ENCODE peak calls at places on chromosomes 7 and 10, in five cellular contexts. H is NCI-H1694 treated with DMSO at 0.1 percent for 48 hours, F is left colon, O is AG09309, Z is WTC11. L is an unnamed sample.

GRCh38 chr7:17041324-17041723 is 159.5 kb upstream of the AGR3 start:
- DNase-seq in H (no peak), F (no peak), O (peak), Z (no peak), L (no peak)

GRCh38 chr7:34069676-34070075 is 164.3 kb downstream of the BMPER start:
- DNase-seq in H (no peak), F (no peak), O (no peak), Z (no peak), L (no peak)

GRCh38 chr7:81410471-81411117 is 359.3 kb downstream of the HGF start:
- DNase-seq in H (no peak), F (no peak), O (no peak), Z (no peak), L (no peak)

GRCh38 chr7:82859106-82859850 is 303.4 kb downstream of the PCLO start:
- DNase-seq in H (no peak), F (no peak), O (no peak), Z (no peak), L (no peak)

GRCh38 chr10:49163741-49164140 is 24.4 kb downstream of the TMEM273 start:
- DNase-seq in H (no peak), F (no peak), O (no peak), Z (no peak), L (no peak)

GRCh38 chr10:89022734-89023133 is 32.1 kb downstream of the FAS start:
- DNase-seq in H (no peak), F (no peak), O (no peak), Z (no peak), L (no peak)

GRCh38 chr10:69768386-69768785 is 33.3 kb upstream of the COL13A1 start:
- DNase-seq in H (no peak), F (no peak), O (no peak), Z (no peak), L (no peak)

GRCh38 chr10:76543655-76544054 is 1094.0 kb downstream of the KCNMA1 start:
- DNase-seq in H (no peak), F (no peak), O (peak), Z (no peak), L (no peak)

GRCh38 chr10:18104223-18104872 is 35.9 kb upstream of the CACNB2 start:
- DNase-seq in H (peak), F (peak), O (no peak), Z (peak), L (peak)

GRCh38 chr7:132541656-132542055 is 34.6 kb downstream of the PLXNA4 start:
- DNase-seq in H (no peak), F (no peak), O (no peak), Z (no peak), L (no peak)

GRCh38 chr10:128576916-128577670 is 450.9 kb upstream of the MKI67 start:
- DNase-seq in H (no peak), F (no peak), O (no peak), Z (no peak), L (no peak)

GRCh38 chr7:108127461-108127860 is 2.7 kb downstream of the LAMB4 start:
- DNase-seq in H (no peak), F (no peak), O (no peak), Z (no peak), L (no peak)

GRCh38 chr10:1292611-1293021 is 236.4 kb downstream of the WDR37 start:
- DNase-seq in H (no peak), F (no peak), O (no peak), Z (no peak), L (no peak)

GRCh38 chr10:75062191-75062849 is 49.1 kb upstream of the SAMD8 start:
- DNase-seq in H (no peak), F (no peak), O (peak), Z (no peak), L (no peak)

GRCh38 chr7:28078036-28078901 is 102.3 kb downstream of the JAZF1 start:
- DNase-seq in H (peak), F (peak), O (no peak), Z (peak), L (peak)

GRCh38 chr7:80478683-80479082 is 33.2 kb downstream of the GNAT3 start:
- DNase-seq in H (no peak), F (no peak), O (peak), Z (no peak), L (no peak)

GRCh38 chr10:124523301-124523871 is 61.8 kb downstream of the LHPP start:
- DNase-seq in H (no peak), F (peak), O (no peak), Z (no peak), L (no peak)

GRCh38 chr7:38311329-38311937 is 38.0 kb upstream of the TARP start:
- DNase-seq in H (no peak), F (peak), O (no peak), Z (peak), L (no peak)

GRCh38 chr10:113108180-113108835 is 158.3 kb downstream of the TCF7L2 start:
- DNase-seq in H (peak), F (no peak), O (no peak), Z (peak), L (peak)

GRCh38 chr10:77405771-77406241 is 231.8 kb downstream of the KCNMA1 start:
- DNase-seq in H (peak), F (peak), O (no peak), Z (peak), L (peak)

GRCh38 chr10:15539262-15539661 is 168.2 kb upstream of the FAM171A1 start:
- DNase-seq in H (no peak), F (no peak), O (no peak), Z (no peak), L (no peak)

GRCh38 chr7:143900230-143900766 is 1.7 kb downstream of the TCAF1 start:
- DNase-seq in H (no peak), F (no peak), O (no peak), Z (no peak), L (no peak)

GRCh38 chr7:6286486-6286885 is 14.1 kb upstream of the CYTH3 start:
- DNase-seq in H (no peak), F (no peak), O (no peak), Z (no peak), L (no peak)

GRCh38 chr10:72321248-72322029 is 33.3 kb downstream of the DNAJB12 start:
- DNase-seq in H (no peak), F (no peak), O (no peak), Z (no peak), L (no peak)

GRCh38 chr7:139568346-139568675 is 44.8 kb downstream of the CLEC2L start:
- DNase-seq in H (no peak), F (no peak), O (no peak), Z (no peak), L (no peak)

GRCh38 chr10:101018600-101019439 is 12.1 kb downstream of the PDZD7 start:
- DNase-seq in H (peak), F (peak), O (no peak), Z (peak), L (peak)

GRCh38 chr7:30159698-30160143 is 24.9 kb downstream of the MTURN start:
- DNase-seq in H (peak), F (peak), O (no peak), Z (no peak), L (no peak)

GRCh38 chr7:72446566-72447462 is 34.7 kb upstream of the CALN1 start:
- DNase-seq in H (no peak), F (no peak), O (no peak), Z (no peak), L (no peak)

GRCh38 chr7:42981595-42981994 is 49.4 kb downstream of the MRPL32 start:
- DNase-seq in H (no peak), F (no peak), O (no peak), Z (no peak), L (no peak)

GRCh38 chr7:75534727-75535307 is 42.7 kb downstream of the SPDYE5 start:
- DNase-seq in H (no peak), F (no peak), O (peak), Z (no peak), L (no peak)

GRCh38 chr10:110947061-110947595 is 27.7 kb downstream of the SHOC2 start:
- DNase-seq in H (no peak), F (no peak), O (no peak), Z (no peak), L (no peak)

GRCh38 chr7:101972627-101973026 is 155.2 kb downstream of the CUX1 start:
- DNase-seq in H (no peak), F (no peak), O (no peak), Z (no peak), L (no peak)

GRCh38 chr7:24722386-24723177 is 34.7 kb downstream of the GSDME start:
- DNase-seq in H (peak), F (no peak), O (no peak), Z (no peak), L (no peak)

L was measured in glutamatergic neuron.